ENCODE peak calls at places on chromosomes 11 and 22, in five cellular contexts. D is right lobe of liver, S is mucosa of descending colon, E is suprapubic skin, I is mammary epithelial cell. Q is an unnamed sample.
A peak's percentile ranks its signal among the peaks of the same experiment; 100 is the strongest.

GRCh38 chr11:132349806-132350733 is 979.7 kb downstream of the NTM start:
- DNase-seq in D (no peak), S (no peak), E (no peak), I (no peak), Q (no peak)

GRCh38 chr11:27795955-27796861 is 96.0 kb upstream of the BDNF start:
- DNase-seq in D (no peak), S (peak; percentile 81), E (no peak), I (no peak), Q (no peak)

GRCh38 chr11:84830372-84830771 is 796.8 kb downstream of the DLG2 start:
- DNase-seq in D (no peak), S (no peak), E (no peak), I (no peak), Q (no peak)

GRCh38 chr11:130470832-130471706 is 22.6 kb downstream of the ADAMTS15 start:
- DNase-seq in D (no peak), S (no peak), E (peak; percentile 54), I (no peak), Q (no peak)

GRCh38 chr11:117839234-117839882 is 14.8 kb upstream of the FXYD2 start:
- DNase-seq in D (no peak), S (peak; percentile 12), E (peak; percentile 63), I (no peak), Q (no peak)

GRCh38 chr11:103662880-103663279 is 373.6 kb upstream of the DDI1 start:
- DNase-seq in D (no peak), S (no peak), E (no peak), I (no peak), Q (no peak)

GRCh38 chr11:6156628-6157367 is 13.3 kb downstream of the OR52B2 start:
- DNase-seq in D (no peak), S (no peak), E (no peak), I (no peak), Q (no peak)

GRCh38 chr11:6655020-6655789 is 404 bp downstream of the DCHS1 start:
- DNase-seq in D (no peak), S (peak; percentile 38), E (no peak), I (no peak), Q (no peak)

GRCh38 chr22:20807315-20807752 is 33.4 kb downstream of the SERPIND1 start:
- DNase-seq in D (no peak), S (no peak), E (no peak), I (peak; percentile 62), Q (no peak)

GRCh38 chr11:131253142-131253884 is 117.1 kb upstream of the NTM start:
- DNase-seq in D (no peak), S (no peak), E (no peak), I (no peak), Q (no peak)

GRCh38 chr11:123438191-123438627 is 8.1 kb downstream of the GRAMD1B start:
- DNase-seq in D (no peak), S (no peak), E (no peak), I (no peak), Q (no peak)

GRCh38 chr11:112613051-112613972 is 347.9 kb upstream of the NCAM1 start:
- DNase-seq in D (no peak), S (no peak), E (no peak), I (peak; percentile 95), Q (no peak)

GRCh38 chr11:10550503-10550902 is 9.5 kb upstream of the RNF141 start:
- DNase-seq in D (no peak), S (no peak), E (no peak), I (peak; percentile 63), Q (no peak)

GRCh38 chr11:15737326-15737725 is 619.0 kb downstream of the SOX6 start:
- DNase-seq in D (no peak), S (no peak), E (no peak), I (peak; percentile 59), Q (no peak)

GRCh38 chr22:17734197-17734596 is 40.1 kb downstream of the BID start:
- DNase-seq in D (no peak), S (no peak), E (no peak), I (no peak), Q (no peak)

GRCh38 chr11:35033011-35033410 is 106.0 kb upstream of the CD44 start:
- DNase-seq in D (no peak), S (no peak), E (no peak), I (no peak), Q (peak; percentile 63)

GRCh38 chr11:60594998-60595637 is 79.9 kb downstream of the MS4A13 start:
- DNase-seq in D (no peak), S (no peak), E (no peak), I (no peak), Q (no peak)

GRCh38 chr11:126917531-126918204 is 82.9 kb downstream of the KIRREL3 start:
- DNase-seq in D (no peak), S (no peak), E (no peak), I (peak; percentile 96), Q (no peak)

GRCh38 chr11:8531982-8532381 is 62.0 kb downstream of the STK33 start:
- DNase-seq in D (no peak), S (no peak), E (no peak), I (no peak), Q (no peak)

GRCh38 chr11:65479184-65480145 is 19.4 kb upstream of the MALAT1 start:
- DNase-seq in D (no peak), S (peak; percentile 55), E (peak; percentile 83), I (peak; percentile 72), Q (no peak)

GRCh38 chr11:69055598-69056516 is 7.1 kb downstream of the TPCN2 start:
- DNase-seq in D (peak; percentile 71), S (peak; percentile 58), E (peak; percentile 80), I (no peak), Q (peak; percentile 79)

DNA sequence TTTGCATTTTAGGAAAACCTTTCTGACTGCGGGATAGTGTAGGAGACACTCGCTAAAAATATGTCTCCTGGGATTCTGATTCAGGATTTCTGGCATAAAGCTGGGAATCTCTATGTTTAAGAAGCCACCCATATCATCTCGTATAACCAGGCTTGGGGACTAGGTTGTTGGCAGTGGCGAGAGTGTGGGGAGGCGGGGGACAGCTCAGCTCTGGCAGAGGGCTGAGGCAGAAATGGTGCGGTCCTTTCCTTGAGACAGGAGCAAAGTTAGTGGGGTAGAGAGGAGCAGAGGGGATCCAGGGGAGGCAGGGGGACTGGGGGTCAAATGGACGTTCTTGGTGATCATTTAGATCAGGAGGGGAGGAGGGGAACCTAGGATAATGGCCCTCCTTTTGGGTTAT is 74.3 kb downstream of the TEAD1 start:
- DNase-seq in D (no peak), S (no peak), E (no peak), I (no peak), Q (no peak)
- H3K4me1 ChIP-seq in D (peaks cover 12% of the 10 kb centered on the region), S (no peaks in the 10 kb centered on the region), E (peaks cover 17% of the 10 kb centered on the region), I (peaks cover 18% of the 10 kb centered on the region), Q (peaks cover 5% of the 10 kb centered on the region)

GRCh38 chr22:37126882-37127281 is 17.4 kb upstream of the TMPRSS6 start:
- DNase-seq in D (peak; percentile 31), S (no peak), E (no peak), I (no peak), Q (no peak)
- TF ChIP-seq CTCF in D (peak; percentile 77), S (peak; percentile 21), E (peak; percentile 16), I (peak; percentile 12), Q (peak; percentile 20)

GRCh38 chr11:64092761-64093136 is 57.0 kb downstream of the FLRT1 start:
- DNase-seq in D (no peak), S (no peak), E (no peak), I (no peak), Q (no peak)

GRCh38 chr11:64095286-64095825 is 59.6 kb downstream of the FLRT1 start:
- DNase-seq in D (no peak), S (no peak), E (no peak), I (no peak), Q (no peak)

GRCh38 chr11:64092119-64092760 is 56.5 kb downstream of the FLRT1 start:
- DNase-seq in D (no peak), S (no peak), E (no peak), I (no peak), Q (peak; percentile 72)

GRCh38 chr11:64094463-64095223 is 58.9 kb downstream of the FLRT1 start:
- DNase-seq in D (no peak), S (no peak), E (no peak), I (peak; percentile 19), Q (no peak)

DNA sequence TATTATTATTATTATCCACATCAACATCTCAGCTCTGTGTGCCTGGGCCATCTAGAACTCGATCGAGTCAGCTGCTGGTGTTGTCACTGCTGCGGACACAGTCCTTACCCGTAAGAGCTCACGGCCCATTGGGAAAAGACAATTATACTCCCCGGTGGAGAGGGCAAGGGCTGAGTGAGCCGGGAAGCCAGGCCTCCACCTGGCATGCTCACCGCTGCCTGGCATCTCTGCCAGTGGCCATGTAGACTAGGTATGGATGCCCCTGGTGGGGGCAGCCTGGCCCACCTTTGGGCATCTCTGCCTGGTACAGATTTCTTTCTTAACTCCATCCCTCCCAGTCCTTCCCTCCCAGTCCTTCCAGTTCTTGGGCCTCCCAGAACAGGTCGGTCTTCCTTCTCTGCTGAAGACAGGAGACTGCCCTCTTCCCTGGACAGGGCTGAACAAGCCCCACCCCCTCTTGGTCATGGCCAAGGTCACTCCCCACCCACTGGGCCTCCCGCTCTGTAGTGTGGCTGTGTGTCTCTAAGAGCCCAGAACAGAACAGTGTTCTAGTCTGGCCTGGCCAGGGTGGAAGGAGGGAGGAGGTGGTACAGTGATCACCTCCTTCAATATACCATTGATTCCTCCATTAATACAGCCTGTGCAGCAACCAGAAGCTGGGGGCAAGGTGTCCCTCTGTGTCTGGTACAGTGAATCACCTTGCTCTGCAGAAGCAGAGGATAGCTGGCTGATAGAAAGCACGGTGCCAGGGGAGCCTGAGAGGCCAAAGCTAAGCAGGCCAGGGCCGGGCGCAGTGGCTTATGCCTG is 57.7 kb downstream of the FLRT1 start:
- DNase-seq in D (no peak), S (no peak), E (no peak), I (no peak), Q (no peak)
- H3K4me1 ChIP-seq in D (peaks cover 28% of the 10 kb centered on the region), S (peaks cover 4% of the 10 kb centered on the region), E (peaks cover 17% of the 10 kb centered on the region), I (peaks cover 10% of the 10 kb centered on the region), Q (peaks cover 36% of the 10 kb centered on the region)

GRCh38 chr11:1475841-1476240 is 10.7 kb downstream of the MOB2 start:
- DNase-seq in D (no peak), S (peak; percentile 10), E (no peak), I (no peak), Q (peak; percentile 36)

GRCh38 chr11:1478544-1478943 is 8.0 kb downstream of the MOB2 start:
- DNase-seq in D (peak; percentile 14), S (peak; percentile 28), E (no peak), I (no peak), Q (peak; percentile 50)

GRCh38 chr11:1479006-1479677 is 7.4 kb downstream of the MOB2 start:
- DNase-seq in D (peak; percentile 21), S (peak; percentile 23), E (no peak), I (no peak), Q (peak; percentile 30)

GRCh38 chr11:1478011-1478410 is 8.6 kb downstream of the MOB2 start:
- DNase-seq in D (peak; percentile 11), S (peak; percentile 12), E (no peak), I (no peak), Q (peak; percentile 31)

GRCh38 chr11:1476946-1477736 is 9.4 kb downstream of the MOB2 start:
- DNase-seq in D (peak; percentile 6), S (peak; percentile 12), E (no peak), I (no peak), Q (peak; percentile 28)
- TF ChIP-seq CTCF in D (no peak), S (no peak), E (no peak), I (no peak), Q (no peak)

Q was measured in lower lobe of right lung.